ENCODE peak calls at places on chromosomes 3 and 15, in ten cellular contexts. K is A172, P is transverse colon, N is aorta, D is AG20443, M is sigmoid colon, F is foreskin fibroblast, T is activated B cell treated with CpG ODN at 0.5 μM for 24 hours, E is Daoy, B is GM10248. S is an unnamed sample.
A peak's percentile ranks its signal among the peaks of the same experiment; 100 is the strongest.

GRCh38 chr15:43086551-43086950 is 19.3 kb downstream of the UBR1 start:
- DNase-seq in E (no peak), M (no peak), D (peak; percentile 18), F (no peak), B (peak; percentile 31), P (no peak), K (no peak), N (no peak), T (no peak), S (no peak)

GRCh38 chr3:182046365-182046764 is 334.6 kb downstream of the SOX2 start:
- DNase-seq in D (no peak), F (no peak), T (no peak), B (no peak), P (no peak), E (no peak), M (no peak), N (no peak), K (no peak), S (no peak)

GRCh38 chr15:68299436-68299835 is 21.9 kb downstream of the FEM1B start:
- DNase-seq in P (no peak), E (no peak), M (no peak), N (no peak), D (no peak), B (no peak), K (no peak), F (no peak), T (no peak), S (no peak)

GRCh38 chr15:63389902-63390301 is 8.3 kb upstream of the CA12 start:
- DNase-seq in F (no peak), T (no peak), B (no peak), M (no peak), E (no peak), K (no peak), P (peak; percentile 96), N (no peak), D (no peak), S (no peak)

GRCh38 chr15:63019539-63020109 is 22.9 kb upstream of the TPM1 start:
- DNase-seq in T (no peak), P (no peak), M (peak; percentile 78), K (peak; percentile 90), D (peak; percentile 28), F (peak; percentile 78), N (no peak), E (peak; percentile 91), B (no peak), S (no peak)

GRCh38 chr15:25739687-25740121 is 123.4 kb downstream of the ATP10A start:
- DNase-seq in T (no peak), B (no peak), F (peak; percentile 38), M (no peak), D (peak; percentile 47), E (no peak), P (no peak), K (no peak), N (no peak), S (no peak)

GRCh38 chr3:52408466-52408865 is 36.4 kb downstream of the SEMA3G start:
- DNase-seq in K (no peak), B (no peak), N (no peak), F (no peak), P (no peak), D (no peak), M (peak; percentile 54), E (no peak), T (no peak), S (no peak)

GRCh38 chr3:115279939-115280338 is 132.9 kb upstream of the ZBTB20 start:
- DNase-seq in P (no peak), M (no peak), B (no peak), F (peak; percentile 28), T (no peak), D (peak; percentile 55), N (no peak), E (no peak), K (no peak), S (no peak)

GRCh38 chr3:46856576-46857471 is 6.4 kb downstream of the MYL3 start:
- DNase-seq in N (peak; percentile 62), M (peak; percentile 46), F (no peak), D (no peak), T (peak; percentile 11), P (no peak), E (no peak), B (no peak), K (no peak), S (peak; percentile 43)

GRCh38 chr3:98968824-98969223 is 67.3 kb upstream of the DCBLD2 start:
- DNase-seq in B (no peak), P (no peak), F (no peak), K (no peak), N (no peak), M (no peak), T (no peak), E (peak; percentile 71), D (no peak), S (no peak)

GRCh38 chr15:40441736-40442531 is 1.2 kb downstream of the BAHD1 start:
- DNase-seq in N (no peak), E (peak; percentile 17), M (no peak), K (no peak), B (peak; percentile 59), T (peak; percentile 37), D (no peak), P (peak; percentile 30), F (no peak), S (no peak)

GRCh38 chr3:187166750-187167149 is 27.5 kb upstream of the RPL39L start:
- DNase-seq in P (no peak), M (no peak), T (no peak), N (no peak), B (no peak), F (no peak), E (no peak), K (no peak), D (no peak), S (no peak)

GRCh38 chr15:68599560-68600071 is 20.8 kb downstream of the CORO2B start:
- DNase-seq in M (no peak), B (no peak), N (no peak), E (peak; percentile 84), K (peak; percentile 39), T (no peak), D (peak; percentile 82), F (peak; percentile 84), P (no peak), S (no peak)

GRCh38 chr15:68812596-68813548 is 7.8 kb downstream of the ANP32A start:
- DNase-seq in F (no peak), K (no peak), D (peak; percentile 56), P (peak; percentile 10), T (no peak), E (no peak), B (no peak), N (no peak), M (peak; percentile 69), S (no peak)

GRCh38 chr15:79853492-79854328 is 43.1 kb downstream of the MTHFS start:
- DNase-seq in K (peak; percentile 81), F (peak; percentile 83), B (peak; percentile 58), N (no peak), P (peak; percentile 60), M (peak; percentile 65), T (peak; percentile 20), D (peak; percentile 85), E (peak; percentile 84), S (no peak)

GRCh38 chr15:94411279-94411678 is 179.9 kb downstream of the MCTP2 start:
- DNase-seq in B (no peak), D (no peak), M (no peak), K (no peak), F (no peak), P (no peak), T (no peak), N (no peak), E (no peak), S (no peak)

GRCh38 chr3:129078510-129078909 is 17.9 kb downstream of the GP9 start:
- DNase-seq in B (no peak), M (no peak), E (no peak), F (no peak), D (no peak), T (no peak), P (no peak), N (no peak), K (no peak), S (peak; percentile 32)

GRCh38 chr3:134754768-134755559 is 40.1 kb upstream of the EPHB1 start:
- DNase-seq in F (peak; percentile 19), B (peak; percentile 67), N (no peak), K (peak; percentile 21), M (no peak), E (peak; percentile 57), P (peak; percentile 11), T (no peak), D (peak; percentile 85), S (no peak)

GRCh38 chr15:47750030-47750739 is 32.9 kb downstream of the SEMA6D start:
- DNase-seq in M (no peak), D (peak; percentile 84), B (no peak), K (peak; percentile 29), E (peak; percentile 72), N (no peak), F (peak; percentile 88), P (no peak), T (no peak), S (no peak)

GRCh38 chr15:63915209-63915887 is 81.6 kb upstream of the HERC1 start:
- DNase-seq in K (no peak), F (no peak), P (no peak), T (no peak), N (peak; percentile 8), M (no peak), D (no peak), E (no peak), B (peak; percentile 56), S (no peak)

GRCh38 chr15:39852237-39852636 is 67.8 kb downstream of the GPR176 start:
- DNase-seq in F (peak; percentile 69), P (no peak), D (peak; percentile 39), E (no peak), K (no peak), N (no peak), B (no peak), T (no peak), M (no peak), S (no peak)

GRCh38 chr3:55297235-55297634 is 189.9 kb downstream of the WNT5A start:
- DNase-seq in D (no peak), M (no peak), P (no peak), B (no peak), E (no peak), N (no peak), K (no peak), F (no peak), T (no peak), S (no peak)

GRCh38 chr3:71313844-71314243 is 269.7 kb downstream of the FOXP1 start:
- DNase-seq in T (no peak), F (no peak), B (no peak), K (no peak), D (no peak), N (no peak), E (no peak), M (no peak), P (no peak), S (no peak)

GRCh38 chr15:69398541-69398940 is 15.6 kb upstream of the KIF23 start:
- DNase-seq in E (peak; percentile 54), N (no peak), T (no peak), B (no peak), P (no peak), D (peak; percentile 68), M (no peak), F (peak; percentile 66), K (no peak), S (no peak)

GRCh38 chr3:64802460-64802859 is 114.7 kb upstream of the ADAMTS9 start:
- DNase-seq in E (no peak), K (no peak), N (no peak), M (no peak), B (no peak), P (no peak), F (no peak), T (no peak), D (no peak), S (no peak)

GRCh38 chr3:151379083-151379734 is 5.3 kb downstream of the P2RY12 start:
- DNase-seq in F (no peak), N (no peak), P (peak; percentile 11), M (no peak), K (peak; percentile 37), E (peak; percentile 43), T (no peak), B (no peak), D (no peak), S (peak; percentile 47)

S was measured in Right ventricle myocardium inferior.